ENCODE peak calls at places on chromosomes 4 and X, in four cellular contexts. W, E, H and A are unnamed samples.
A peak's percentile ranks its signal among the peaks of the same experiment; 100 is the strongest.

GRCh38 chr4:104352211-104352610 is 142.5 kb downstream of the CXXC4 start:
- DNase-seq in W (no peak), H (no peak), E (no peak), A (peak; percentile 19)

GRCh38 chrX:110853610-110854009 is 58.0 kb upstream of the CHRDL1 start:
- DNase-seq in H (no peak), E (no peak), W (no peak), A (peak; percentile 67)

GRCh38 chr4:142347241-142347640 is 498.9 kb downstream of the INPP4B start:
- DNase-seq in E (no peak), W (no peak), H (no peak), A (no peak)

GRCh38 chr4:15729910-15730533 is 27.2 kb downstream of the BST1 start:
- DNase-seq in H (no peak), E (peak; percentile 19), W (no peak), A (peak; percentile 82)

GRCh38 chr4:104964387-104965175 is 182.1 kb upstream of the TET2 start:
- DNase-seq in W (no peak), E (no peak), H (no peak), A (no peak)

GRCh38 chr4:168097161-168097560 is 4.8 kb downstream of the ANXA10 start:
- DNase-seq in E (no peak), W (no peak), H (no peak), A (no peak)

GRCh38 chr4:157023941-157024340 is 52.0 kb upstream of the GLRB start:
- DNase-seq in W (no peak), E (no peak), H (no peak), A (no peak)

GRCh38 chr4:147340547-147341225 is 140.2 kb upstream of the EDNRA start:
- DNase-seq in W (no peak), H (no peak), E (peak; percentile 78), A (no peak)

GRCh38 chr4:150495550-150495949 is 86.4 kb upstream of the MAB21L2 start:
- DNase-seq in W (no peak), E (no peak), H (no peak), A (no peak)

GRCh38 chr4:76956961-76957738 is 7.6 kb downstream of the SEPTIN11 start:
- DNase-seq in W (no peak), E (no peak), H (no peak), A (no peak)

GRCh38 chr4:41692717-41693345 is 55.7 kb downstream of the PHOX2B start:
- DNase-seq in W (no peak), E (peak; percentile 46), H (peak; percentile 22), A (peak; percentile 47)

GRCh38 chr4:104524591-104524990 is 29.9 kb upstream of the CXXC4 start:
- DNase-seq in W (no peak), E (no peak), H (no peak), A (no peak)

GRCh38 chr4:14787894-14788293 is 214.4 kb upstream of the CPEB2 start:
- DNase-seq in W (no peak), E (no peak), H (no peak), A (no peak)

GRCh38 chr4:184443318-184443717 is 31.0 kb downstream of the IRF2 start:
- DNase-seq in H (no peak), E (no peak), W (no peak), A (no peak)
- H3K4me1 ChIP-seq in H (peaks cover 49% of the 10 kb centered on the region), E (no peaks in the 10 kb centered on the region), W (peaks cover 21% of the 10 kb centered on the region), A (peaks cover 29% of the 10 kb centered on the region)

DNA sequence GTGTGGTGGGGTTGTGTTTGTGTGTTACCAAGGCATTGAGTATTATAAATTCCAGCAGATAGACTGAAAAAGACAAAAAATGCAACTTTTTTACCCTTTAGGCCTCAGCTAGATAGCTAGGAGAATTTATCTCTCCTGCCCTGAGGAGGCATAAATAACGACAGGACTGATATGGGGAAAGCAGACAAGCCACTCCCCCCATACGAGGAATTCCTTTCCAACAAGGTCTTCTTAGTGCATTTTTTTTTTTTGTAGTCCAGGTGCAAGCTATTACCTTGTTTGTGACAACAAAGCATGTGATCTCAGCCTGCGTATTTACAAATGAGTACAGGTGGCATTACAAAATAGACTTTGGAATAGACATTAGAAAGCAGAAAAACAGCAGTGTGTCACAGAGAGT is 265.2 kb upstream of the ADGRL3 start:
- DNase-seq in W (no peak), E (no peak), H (no peak), A (no peak)
- H3K27ac ChIP-seq in W (no peak overlapping the region), E (no peak overlapping the region), H (no peak overlapping the region), A (no peak overlapping the region)

GRCh38 chrX:151970027-151970426 is 4.4 kb downstream of the GABRE start:
- DNase-seq in W (no peak), E (no peak), H (no peak), A (no peak)
- H3K9me3 ChIP-seq in W (no peaks in the 10 kb centered on the region), E (no peaks in the 10 kb centered on the region), H (no peaks in the 10 kb centered on the region), A (no peaks in the 10 kb centered on the region)

GRCh38 chr4:80062527-80062926 is 10.5 kb downstream of the ANTXR2 start:
- DNase-seq in H (no peak), E (no peak), W (no peak), A (peak; percentile 30)
- H3K4me1 ChIP-seq in H (peaks cover 10% of the 10 kb centered on the region), E (no peaks in the 10 kb centered on the region), W (no peaks in the 10 kb centered on the region), A (peaks cover 7% of the 10 kb centered on the region)

GRCh38 chr4:90317785-90318184 is 190.6 kb downstream of the CCSER1 start:
- DNase-seq in E (peak; percentile 86), H (no peak), W (no peak), A (peak; percentile 71)
- H3K27ac ChIP-seq in E (peak overlapping the region; percentile 96), H (no peak overlapping the region), W (peak overlapping the region; percentile 55), A (peak overlapping the region; percentile 95)

DNA sequence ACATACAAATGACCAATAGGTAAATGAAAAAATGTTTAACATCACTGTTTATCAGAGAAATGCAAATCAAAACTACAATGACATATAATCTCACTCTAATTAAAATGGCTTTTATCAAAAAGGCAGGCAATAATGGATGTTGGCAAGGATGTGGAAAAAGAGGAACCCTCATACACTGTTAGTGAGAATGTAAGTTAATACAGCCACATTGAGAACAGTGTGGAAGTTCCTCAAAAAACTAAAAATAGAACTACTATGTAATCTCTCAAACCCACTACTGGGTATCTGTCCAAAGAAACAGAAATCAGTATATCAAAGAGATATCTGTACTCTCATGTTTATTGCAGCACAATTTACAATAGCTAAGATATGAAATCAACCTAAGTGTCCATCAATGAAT is 165.9 kb upstream of the HHIP start:
- DNase-seq in E (no peak), W (no peak), H (no peak), A (no peak)
- H3K9me3 ChIP-seq in E (no peaks in the 10 kb centered on the region), W (no peaks in the 10 kb centered on the region), H (no peaks in the 10 kb centered on the region), A (no peaks in the 10 kb centered on the region)

GRCh38 chr4:153522800-153523089 is 56.6 kb downstream of the TMEM131L start:
- DNase-seq in E (no peak), H (peak; percentile 66), W (no peak), A (no peak)
- H3K4me1 ChIP-seq in E (no peaks in the 10 kb centered on the region), H (peaks cover 87% of the 10 kb centered on the region), W (peaks cover 30% of the 10 kb centered on the region), A (peaks cover 9% of the 10 kb centered on the region)

GRCh38 chr4:128830906-128831525 is 21.5 kb downstream of the JADE1 start:
- DNase-seq in E (no peak), W (no peak), H (no peak), A (no peak)
- H3K27ac ChIP-seq in E (no peak overlapping the region), W (peak overlapping the region; percentile 0), H (no peak overlapping the region), A (peak overlapping the region; percentile 83)

GRCh38 chrX:40100537-40101429 is 3.0 kb upstream of the BCOR start:
- DNase-seq in E (no peak), W (no peak), H (no peak), A (peak; percentile 57)
- H3K9me3 ChIP-seq in E (no peaks in the 10 kb centered on the region), W (no peaks in the 10 kb centered on the region), H (no peaks in the 10 kb centered on the region), A (no peaks in the 10 kb centered on the region)

DNA sequence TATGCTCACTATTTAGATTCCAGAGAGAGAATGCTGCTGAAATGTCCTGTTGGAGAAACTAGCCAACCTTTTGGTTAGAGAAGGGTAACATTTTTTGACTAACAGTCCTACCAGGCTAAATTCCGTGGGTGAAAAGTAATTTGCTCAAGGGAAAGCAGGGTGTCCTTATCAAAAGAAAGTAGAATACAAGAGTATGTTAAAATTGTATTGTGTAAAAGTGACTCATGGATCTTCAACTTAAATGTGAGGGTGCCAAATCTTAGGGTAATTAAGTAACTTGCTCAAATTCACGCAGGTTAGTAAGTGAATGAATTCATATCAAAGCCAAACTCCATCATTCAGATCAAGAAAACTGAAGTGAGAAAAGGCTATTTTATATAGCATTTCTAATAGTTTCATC is 81.7 kb downstream of the PCDH7 start:
- DNase-seq in H (no peak), W (no peak), E (no peak), A (no peak)
- H3K4me1 ChIP-seq in H (no peaks in the 10 kb centered on the region), W (peaks cover 9% of the 10 kb centered on the region), E (peaks cover 70% of the 10 kb centered on the region), A (no peaks in the 10 kb centered on the region)